ENCODE peak calls at places on chromosomes 6 and 20, in ten cellular contexts. I is stomach, K is body of pancreas, X is A549, H is transverse colon, Q is spleen, C is H1, Y is ovary, N is Peyer's patch, A is tibial nerve. D is an unnamed sample.
A peak's percentile ranks its signal among the peaks of the same experiment; 100 is the strongest.

GRCh38 chr6:80594461-80594860 is 488.0 kb downstream of the BCKDHB start:
- DNase-seq in Y (no peak), A (no peak), Q (no peak), C (no peak), X (no peak), N (no peak), I (no peak), H (no peak), K (no peak), D (no peak)

GRCh38 chr6:15475872-15476271 is 187.0 kb downstream of the DTNBP1 start:
- DNase-seq in N (no peak), X (no peak), Y (no peak), K (no peak), I (no peak), Q (no peak), C (no peak), A (no peak), H (no peak), D (no peak)

GRCh38 chr6:124974770-124975377 is 12.6 kb downstream of the RNF217 start:
- DNase-seq in C (no peak), Q (no peak), N (no peak), K (no peak), H (no peak), I (no peak), X (no peak), Y (no peak), A (no peak), D (no peak)

GRCh38 chr6:154341876-154342275 is 14.7 kb downstream of the IPCEF1 start:
- DNase-seq in Q (no peak), I (no peak), H (no peak), N (no peak), X (no peak), C (peak; percentile 23), A (no peak), K (no peak), Y (no peak), D (no peak)

GRCh38 chr6:52820198-52820597 is 16.6 kb upstream of the GSTA1 start:
- DNase-seq in K (no peak), H (no peak), X (no peak), C (no peak), A (no peak), I (no peak), Y (no peak), Q (no peak), N (no peak), D (no peak)

GRCh38 chr20:54103067-54103761 is 32.8 kb upstream of the BCAS1 start:
- DNase-seq in H (peak; percentile 90), Y (peak; percentile 52), C (peak; percentile 41), A (peak; percentile 57), N (peak; percentile 60), Q (peak; percentile 88), K (peak; percentile 84), I (peak; percentile 82), X (no peak), D (peak; percentile 85)

GRCh38 chr6:20367716-20368485 is 33.8 kb upstream of the E2F3 start:
- DNase-seq in Y (no peak), I (no peak), A (no peak), H (no peak), X (no peak), Q (no peak), K (no peak), C (no peak), N (no peak), D (no peak)

GRCh38 chr6:159557046-159557445 is 136.0 kb downstream of the SOD2 start:
- DNase-seq in K (no peak), H (no peak), I (no peak), A (no peak), N (no peak), Q (no peak), C (no peak), X (no peak), Y (no peak), D (no peak)

DNA sequence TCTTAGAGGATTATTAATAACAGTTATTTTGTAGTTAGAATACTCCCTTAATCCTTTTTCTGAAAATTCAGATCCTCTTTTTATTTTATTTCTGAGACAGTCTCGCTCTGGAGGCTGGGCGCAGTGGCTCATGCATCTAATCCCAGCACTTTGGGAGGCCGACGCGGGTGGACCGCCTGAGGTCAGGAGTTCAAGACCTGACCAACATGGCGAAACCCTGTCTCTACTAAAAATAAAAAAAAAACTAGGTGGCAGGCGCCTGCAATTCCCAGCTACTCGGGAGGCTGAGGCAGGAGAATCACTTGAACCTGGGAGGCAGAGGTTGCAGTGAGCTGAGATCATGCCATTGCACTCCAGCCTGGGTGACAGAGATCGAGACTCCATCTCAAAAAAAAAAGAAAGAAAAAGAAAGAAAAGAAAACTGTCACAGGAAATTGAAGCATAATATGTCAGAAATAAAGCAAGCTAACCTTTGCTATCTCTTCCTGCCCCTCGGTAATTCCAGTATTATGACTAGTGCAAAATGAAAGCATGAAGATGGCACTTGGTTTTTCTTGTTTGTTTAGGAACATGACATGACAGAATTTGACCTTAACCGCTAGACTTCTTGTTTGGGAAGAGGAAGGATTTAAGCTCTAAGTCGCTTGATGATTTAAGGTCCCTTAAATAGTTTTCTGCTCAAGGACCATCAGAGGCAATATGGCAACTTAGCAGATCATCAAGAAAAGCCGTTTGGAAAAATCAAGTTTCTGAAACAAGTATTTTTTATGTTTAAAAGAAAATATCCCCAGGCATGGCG is 1.8 kb upstream of the RBM39 start:
- DNase-seq in Q (peak; percentile 83), H (no peak), A (no peak), K (no peak), I (no peak), C (no peak), N (peak; percentile 44), X (no peak), Y (peak; percentile 47), D (no peak)
- TF ChIP-seq POLR2A in Q (no peak), H (no peak), A (no peak), K (no peak), I (no peak), C (no peak), N (no peak), X (no peak), Y (no peak), D (no peak)

DNA sequence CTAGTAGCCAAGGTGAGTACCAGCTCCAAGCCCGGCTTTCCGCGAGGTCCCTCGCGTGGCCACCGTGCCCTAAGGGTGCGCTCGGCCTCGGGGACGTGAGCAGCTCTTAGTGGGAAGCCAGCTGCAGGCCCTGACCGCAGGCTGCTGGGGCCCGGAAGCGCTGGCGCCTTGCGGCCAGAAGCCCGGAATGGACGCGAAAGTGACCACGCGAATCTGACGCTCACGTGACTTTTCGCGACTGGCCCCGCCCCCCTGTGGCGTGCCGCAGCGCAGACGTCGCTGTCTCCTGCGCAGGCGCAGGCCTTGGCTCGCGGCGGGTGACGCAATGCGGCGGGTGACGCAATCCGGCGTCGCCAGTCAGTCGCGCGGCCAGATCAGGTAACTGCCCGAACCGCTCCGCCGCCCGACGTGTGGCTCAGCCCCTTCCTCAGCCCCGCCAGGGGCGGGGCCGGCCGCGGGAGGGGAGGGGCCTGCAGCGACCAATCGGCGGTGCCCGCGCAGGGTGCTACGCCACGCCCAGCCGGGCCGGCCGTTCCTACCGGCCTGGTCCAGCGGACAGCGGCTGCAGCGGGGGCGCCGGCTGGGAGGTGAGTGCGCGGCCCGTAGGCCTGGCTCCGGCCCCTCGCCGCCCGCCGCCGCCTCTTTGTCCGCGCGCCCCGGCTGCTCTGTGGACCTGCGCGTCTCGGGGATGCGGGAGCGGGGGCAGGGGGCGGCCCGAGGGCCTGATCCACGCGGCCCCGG is at the start of gene GZF1:
- DNase-seq in H (peak; percentile 99), X (peak; percentile 87), A (peak; percentile 95), Q (peak; percentile 100), N (peak; percentile 96), I (peak; percentile 99), K (peak; percentile 99), Y (peak; percentile 100), C (peak; percentile 95), D (peak; percentile 98)
- TF ChIP-seq POLR2A in H (peak; percentile 99), X (peak; percentile 96), A (peak; percentile 95), Q (peak; percentile 74), N (peak; percentile 96), I (no peak), K (peak; percentile 99), Y (peak; percentile 99), C (peak; percentile 95), D (peak; percentile 82)

DNA sequence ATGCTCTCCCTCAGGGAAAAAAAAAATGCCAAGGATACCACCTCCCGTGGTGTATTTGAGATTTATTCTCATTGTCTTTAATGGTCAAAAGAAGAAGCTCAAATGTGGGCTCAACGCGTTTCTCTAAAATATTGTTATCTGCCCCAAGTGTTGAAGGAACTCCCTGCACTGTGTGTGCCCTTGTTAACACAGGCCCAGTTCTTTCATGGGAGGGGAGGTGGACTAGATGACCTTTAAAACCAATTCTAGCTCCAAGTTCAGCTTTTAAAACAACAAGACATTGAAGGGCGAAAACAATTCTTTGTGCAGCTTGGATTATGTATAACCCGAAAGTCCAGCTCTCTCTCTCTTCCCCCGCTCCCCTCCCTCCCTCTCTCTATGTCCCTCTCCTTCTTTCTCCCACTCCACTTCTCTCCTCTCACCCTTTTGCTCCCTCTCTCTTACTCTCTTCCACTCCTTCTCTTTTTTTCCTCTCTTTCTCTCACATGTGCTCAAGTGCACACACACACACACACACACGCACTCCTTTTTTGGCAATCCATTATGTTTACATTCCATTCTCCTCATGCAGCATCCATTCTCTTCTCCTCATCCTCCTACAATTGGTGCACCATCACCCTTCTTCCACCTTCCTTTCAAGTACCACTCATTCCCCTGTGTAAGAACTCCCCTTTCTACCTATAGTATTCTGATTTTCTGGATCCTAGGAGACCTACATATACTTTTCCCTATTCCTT is 8.5 kb downstream of the HLA-DMB start:
- DNase-seq in K (no peak), I (no peak), N (no peak), A (no peak), Y (no peak), Q (no peak), X (no peak), C (no peak), H (no peak), D (no peak)
- TF ChIP-seq POLR2A in K (no peak), I (no peak), N (no peak), A (no peak), Y (no peak), Q (no peak), X (no peak), C (no peak), H (no peak), D (no peak)

GRCh38 chr6:150057501-150057951 is 11.4 kb downstream of the ULBP3 start:
- DNase-seq in Q (no peak), X (no peak), A (no peak), H (no peak), K (no peak), I (no peak), C (no peak), N (no peak), Y (no peak), D (no peak)

GRCh38 chr6:150056916-150057315 is 12.0 kb downstream of the ULBP3 start:
- DNase-seq in K (no peak), A (no peak), Y (no peak), Q (no peak), C (no peak), X (no peak), H (no peak), N (no peak), I (no peak), D (no peak)

GRCh38 chr6:150058986-150059385 is 9.9 kb downstream of the ULBP3 start:
- DNase-seq in A (no peak), Q (no peak), I (no peak), C (no peak), K (no peak), X (no peak), H (no peak), Y (no peak), N (no peak), D (no peak)

GRCh38 chr6:150056156-150056555 is 12.8 kb downstream of the ULBP3 start:
- DNase-seq in Y (no peak), C (no peak), H (no peak), X (no peak), K (no peak), I (no peak), Q (no peak), N (no peak), A (no peak), D (no peak)

DNA sequence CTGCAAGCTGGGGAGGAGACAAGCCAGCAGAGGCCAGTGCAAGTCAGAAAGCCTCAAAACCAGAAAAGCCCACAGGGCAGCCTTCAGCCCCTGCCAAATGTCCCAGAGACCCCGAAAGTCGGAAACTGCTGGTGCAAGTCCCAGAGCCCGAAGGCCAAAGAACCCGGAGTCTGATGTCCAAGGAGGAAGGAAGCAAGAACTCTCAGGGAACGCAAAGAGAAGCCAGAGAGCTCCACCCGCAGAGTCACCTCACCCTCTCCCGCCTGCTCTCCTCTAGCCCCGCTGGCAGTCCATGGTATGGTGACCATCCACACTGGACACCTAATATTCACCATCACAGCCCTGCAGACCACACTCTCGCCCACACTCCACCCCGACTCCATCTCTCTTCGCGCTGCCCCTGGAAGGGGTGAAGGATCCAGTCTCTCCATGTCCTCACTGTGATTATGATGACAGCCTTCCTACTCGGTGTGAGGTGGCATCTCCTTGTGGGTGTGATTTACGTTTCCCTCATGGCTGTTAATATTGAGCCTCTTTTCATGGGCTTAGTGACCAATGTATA is 10.6 kb downstream of the ULBP3 start:
- DNase-seq in N (no peak), Y (no peak), I (no peak), K (no peak), Q (no peak), X (no peak), A (no peak), C (no peak), H (no peak), D (no peak)
- TF ChIP-seq POLR2A in N (no peak), Y (no peak), I (no peak), K (no peak), Q (no peak), X (no peak), A (no peak), C (no peak), H (no peak), D (no peak)